ENCODE peak calls at places on chromosome 10, in ten cellular contexts. I, Z, D, V, O, B, W, J, F and A are unnamed samples.

GRCh38 chr10:28652703-28653102 is 24.6 kb upstream of the BAMBI start:
- DNase-seq in I (no peak), Z (no peak), D (no peak), V (no peak), O (no peak), B (no peak), W (no peak), J (no peak), F (no peak), A (no peak)

GRCh38 chr10:94680544-94680943 is 3.0 kb upstream of the CYP2C18 start:
- DNase-seq in I (no peak), Z (no peak), D (no peak), V (peak; percentile 61), O (no peak), B (no peak), W (peak; percentile 87), J (peak; percentile 90), F (no peak), A (no peak)

GRCh38 chr10:14235511-14235910 is 95.2 kb downstream of the FRMD4A start:
- DNase-seq in I (no peak), Z (no peak), D (no peak), V (no peak), O (no peak), B (no peak), W (no peak), J (no peak), F (no peak), A (no peak)

GRCh38 chr10:103852189-103852711 is 3.1 kb downstream of the SH3PXD2A start:
- DNase-seq in I (peak; percentile 83), Z (no peak), D (peak; percentile 65), V (peak; percentile 65), O (no peak), B (no peak), W (no peak), J (no peak), F (peak; percentile 67), A (peak; percentile 54)

GRCh38 chr10:128929905-128930304 is 537.1 kb upstream of the MGMT start:
- DNase-seq in I (no peak), Z (no peak), D (no peak), V (no peak), O (no peak), B (no peak), W (no peak), J (no peak), F (no peak), A (no peak)

GRCh38 chr10:75655791-75656451 is 224.5 kb downstream of the LRMDA start:
- DNase-seq in I (no peak), Z (no peak), D (peak; percentile 72), V (no peak), O (no peak), B (no peak), W (peak; percentile 70), J (no peak), F (no peak), A (peak; percentile 44)

GRCh38 chr10:78948616-78949015 is 120.2 kb upstream of the ZMIZ1 start:
- DNase-seq in I (no peak), Z (no peak), D (no peak), V (no peak), O (no peak), B (no peak), W (no peak), J (no peak), F (no peak), A (no peak)

GRCh38 chr10:83942410-83942809 is 196.9 kb upstream of the GHITM start:
- DNase-seq in I (no peak), Z (no peak), D (no peak), V (no peak), O (no peak), B (no peak), W (no peak), J (no peak), F (no peak), A (no peak)

DNA sequence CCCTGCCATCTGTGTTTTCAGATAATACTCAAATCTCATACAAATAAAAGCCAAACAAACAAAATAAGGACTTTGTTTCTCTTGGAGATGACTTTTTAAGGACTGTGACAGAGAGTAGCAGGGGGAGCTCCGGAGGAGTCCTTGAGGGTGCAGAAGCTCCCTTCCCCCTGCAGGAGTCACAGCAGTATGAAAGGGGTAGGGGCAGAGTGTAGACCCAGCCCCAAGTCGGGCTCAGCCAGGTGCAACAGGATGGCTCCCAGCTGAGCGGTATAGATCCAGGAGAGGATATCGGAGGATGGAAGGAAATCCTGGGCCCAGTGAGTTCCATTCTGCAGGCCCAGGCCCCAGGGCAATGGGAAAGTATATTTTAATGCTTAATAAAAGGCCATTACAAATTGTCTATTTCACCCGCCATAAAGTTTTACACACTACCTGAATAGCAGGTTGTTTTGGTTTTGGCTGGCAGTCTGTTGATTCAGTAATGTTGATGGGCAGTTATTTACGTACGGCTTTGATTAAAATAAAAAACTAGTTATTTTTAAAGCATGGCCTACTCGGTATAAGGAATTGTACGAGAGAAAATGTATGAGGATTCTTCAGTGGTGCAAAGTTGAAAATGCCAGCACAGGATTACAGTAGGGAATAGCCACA is 206.0 kb downstream of the CELF2 start:
- DNase-seq in I (no peak), Z (no peak), D (no peak), V (no peak), O (no peak), B (no peak), W (no peak), J (no peak), F (no peak), A (no peak)
- H3K4me1 ChIP-seq in I (peaks cover 16% of the 10 kb centered on the region), Z (no peaks in the 10 kb centered on the region), D (peaks cover 27% of the 10 kb centered on the region), V (no peaks in the 10 kb centered on the region), O (peaks cover 34% of the 10 kb centered on the region), B (peaks cover 4% of the 10 kb centered on the region), W (no peaks in the 10 kb centered on the region), J (no peaks in the 10 kb centered on the region), F (no peaks in the 10 kb centered on the region), A (no peaks in the 10 kb centered on the region)

DNA sequence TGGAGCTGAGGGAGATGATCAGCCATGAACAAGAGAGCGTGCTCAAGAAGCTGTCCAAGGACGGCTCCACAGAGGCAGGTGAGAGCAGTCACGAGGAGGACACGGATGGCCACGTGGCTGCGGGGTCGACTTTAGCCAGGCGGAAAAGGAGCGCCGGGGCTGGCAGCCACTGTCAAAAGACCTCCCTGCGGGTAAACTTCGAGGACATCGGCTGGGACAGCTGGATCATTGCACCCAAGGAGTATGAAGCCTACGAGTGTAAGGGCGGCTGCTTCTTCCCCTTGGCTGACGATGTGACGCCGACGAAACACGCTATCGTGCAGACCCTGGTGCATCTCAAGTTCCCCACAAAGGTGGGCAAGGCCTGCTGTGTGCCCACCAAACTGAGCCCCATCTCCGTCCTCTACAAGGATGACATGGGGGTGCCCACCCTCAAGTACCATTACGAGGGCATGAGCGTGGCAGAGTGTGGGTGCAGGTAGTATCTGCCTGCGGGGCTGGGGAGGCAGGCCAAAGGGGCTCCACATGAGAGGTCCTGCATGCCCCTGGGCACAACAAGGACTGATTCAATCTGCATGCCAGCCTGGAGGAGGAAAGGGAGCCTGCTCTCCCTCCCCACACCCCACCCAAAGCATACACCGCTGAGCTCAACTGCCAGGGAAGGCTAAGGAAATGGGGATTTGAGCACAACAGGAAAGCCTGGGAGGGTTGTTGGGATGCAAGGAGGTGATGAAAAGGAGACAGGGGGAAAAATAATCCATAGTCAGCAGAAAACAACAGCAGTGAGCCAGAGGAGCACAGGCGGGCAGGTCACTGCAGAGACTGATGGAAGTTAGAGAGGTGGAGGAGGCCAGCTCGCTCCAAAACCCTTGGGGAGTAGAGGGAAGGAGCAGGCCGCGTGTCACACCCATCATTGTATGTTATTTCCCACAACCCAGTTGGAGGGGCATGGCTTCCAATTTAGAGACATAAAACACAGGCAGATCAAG is 3.3 kb downstream of the GDF2 start:
- DNase-seq in I (no peak), Z (no peak), D (no peak), V (no peak), O (peak; percentile 20), B (no peak), W (no peak), J (no peak), F (peak; percentile 26), A (no peak)
- TF ChIP-seq CTCF in I (no peak), Z (no peak), D (no peak), V (no peak), O (no peak), B (no peak), W (no peak), J (no peak), F (no peak), A (no peak)

GRCh38 chr10:102781089-102781920 is 37.6 kb downstream of the WBP1L start:
- DNase-seq in I (no peak), Z (no peak), D (peak; percentile 74), V (peak; percentile 32), O (peak; percentile 30), B (peak; percentile 45), W (no peak), J (no peak), F (no peak), A (no peak)

GRCh38 chr10:102782698-102783540 is 39.2 kb downstream of the WBP1L start:
- DNase-seq in I (peak; percentile 95), Z (peak; percentile 91), D (peak; percentile 92), V (peak; percentile 32), O (peak; percentile 73), B (peak; percentile 63), W (no peak), J (no peak), F (peak; percentile 90), A (peak; percentile 70)

GRCh38 chr10:102783541-102783930 is 39.8 kb downstream of the WBP1L start:
- DNase-seq in I (no peak), Z (no peak), D (no peak), V (no peak), O (no peak), B (no peak), W (no peak), J (no peak), F (no peak), A (no peak)

GRCh38 chr10:102780246-102780645 is 36.5 kb downstream of the WBP1L start:
- DNase-seq in I (no peak), Z (no peak), D (no peak), V (no peak), O (no peak), B (no peak), W (no peak), J (no peak), F (no peak), A (no peak)

DNA sequence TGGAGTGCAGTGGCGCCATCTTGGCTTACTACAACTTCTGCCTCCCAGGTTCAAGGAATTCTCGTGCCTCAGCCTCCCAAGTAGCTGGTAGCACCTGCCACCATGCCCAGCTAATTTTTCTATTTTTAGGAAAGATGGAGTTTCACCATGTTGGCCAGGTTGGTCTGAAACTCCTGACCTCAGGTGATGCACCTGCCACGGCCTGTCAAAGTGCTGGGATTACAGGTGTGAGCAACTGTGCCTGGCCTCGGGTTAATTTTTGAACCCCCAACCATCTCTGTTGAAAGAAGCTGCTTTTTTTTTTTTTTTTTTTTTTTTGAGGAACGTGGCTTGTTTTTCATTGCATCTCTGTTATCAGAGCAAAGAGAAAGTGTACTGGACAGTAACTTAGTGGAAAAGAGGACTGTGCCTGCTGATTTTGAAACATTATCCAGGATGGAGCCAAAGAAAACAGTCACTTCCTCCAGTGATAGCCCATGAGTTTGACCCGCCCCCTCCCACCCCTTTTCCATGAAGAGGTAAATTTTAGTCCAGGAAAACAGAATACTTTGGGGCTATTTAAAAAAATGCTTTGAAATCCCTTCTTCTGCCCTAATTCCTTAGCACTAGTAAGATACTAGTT is 38.3 kb downstream of the WBP1L start:
- DNase-seq in I (no peak), Z (no peak), D (peak; percentile 87), V (no peak), O (no peak), B (no peak), W (no peak), J (no peak), F (no peak), A (no peak)
- H3K4me3 ChIP-seq in I (no peak overlapping the region), Z (peak overlapping the region; percentile 28), D (no peak overlapping the region), V (no peak overlapping the region), O (no peak overlapping the region), B (no peak overlapping the region), W (no peak overlapping the region), J (no peak overlapping the region), F (peak overlapping the region; percentile 81), A (no peak overlapping the region)

GRCh38 chr10:132055616-132056015 is 10.1 kb upstream of the JAKMIP3 start:
- DNase-seq in I (no peak), Z (no peak), D (no peak), V (no peak), O (no peak), B (no peak), W (no peak), J (no peak), F (peak; percentile 12), A (no peak)
- H3K4me1 ChIP-seq in I (no peaks in the 10 kb centered on the region), Z (no peaks in the 10 kb centered on the region), D (no peaks in the 10 kb centered on the region), V (no peaks in the 10 kb centered on the region), O (no peaks in the 10 kb centered on the region), B (no peaks in the 10 kb centered on the region), W (no peaks in the 10 kb centered on the region), J (no peaks in the 10 kb centered on the region), F (no peaks in the 10 kb centered on the region), A (no peaks in the 10 kb centered on the region)